ENCODE peak calls at places on chromosomes 2 and 18, in six cellular contexts. One of them, this sample, is unnamed.

GRCh38 chr2:178074123-178075005 is 1.8 kb upstream of the PDE11A start:
- DNase-seq in GM23338: no peak
- DNase-seq in H1: no peak
- DNase-seq in WTC11: no peak
- DNase-seq in HepG2: no peak
- DNase-seq in GM12878: no peak
- DNase-seq in this sample: peak

GRCh38 chr2:70541481-70542020 is 12.1 kb downstream of the TGFA start:
- DNase-seq in GM23338: peak
- DNase-seq in H1: no peak
- DNase-seq in WTC11: no peak
- DNase-seq in HepG2: no peak
- DNase-seq in GM12878: no peak
- DNase-seq in this sample: no peak

GRCh38 chr2:217186565-217187218 is 326.8 kb upstream of the TNP1 start:
- DNase-seq in GM23338: no peak
- DNase-seq in H1: no peak
- DNase-seq in WTC11: no peak
- DNase-seq in HepG2: no peak
- DNase-seq in GM12878: no peak
- DNase-seq in this sample: no peak

GRCh38 chr2:170550501-170550900 is 164.6 kb upstream of the SP5 start:
- DNase-seq in GM23338: no peak
- DNase-seq in H1: no peak
- DNase-seq in WTC11: no peak
- DNase-seq in HepG2: no peak
- DNase-seq in GM12878: no peak
- DNase-seq in this sample: no peak

GRCh38 chr18:57802166-57802868 is 798 bp downstream of the ATP8B1 start:
- DNase-seq in GM23338: peak
- DNase-seq in H1: no peak
- DNase-seq in WTC11: peak
- DNase-seq in HepG2: no peak
- DNase-seq in GM12878: no peak
- DNase-seq in this sample: no peak

GRCh38 chr2:89763581-89764485 is 1072.4 kb downstream of the RPIA start:
- DNase-seq in GM23338: no peak
- DNase-seq in H1: no peak
- DNase-seq in WTC11: no peak
- DNase-seq in HepG2: no peak
- DNase-seq in GM12878: no peak
- DNase-seq in this sample: no peak

GRCh38 chr2:173866858-173867620 is 98.1 kb downstream of the SP3 start:
- DNase-seq in GM23338: no peak
- DNase-seq in H1: no peak
- DNase-seq in WTC11: no peak
- DNase-seq in HepG2: no peak
- DNase-seq in GM12878: no peak
- DNase-seq in this sample: no peak

GRCh38 chr2:104866883-104867350 is 13.0 kb downstream of the POU3F3 start:
- DNase-seq in GM23338: peak
- DNase-seq in H1: no peak
- DNase-seq in WTC11: no peak
- DNase-seq in HepG2: no peak
- DNase-seq in GM12878: no peak
- DNase-seq in this sample: no peak

GRCh38 chr2:207122914-207123744 is 42.6 kb downstream of the KLF7 start:
- DNase-seq in GM23338: peak
- DNase-seq in H1: no peak
- DNase-seq in WTC11: no peak
- DNase-seq in HepG2: no peak
- DNase-seq in GM12878: no peak
- DNase-seq in this sample: no peak

GRCh38 chr2:204453730-204454167 is 91.5 kb upstream of the PARD3B start:
- DNase-seq in GM23338: peak
- DNase-seq in H1: no peak
- DNase-seq in WTC11: peak
- DNase-seq in HepG2: no peak
- DNase-seq in GM12878: no peak
- DNase-seq in this sample: no peak

GRCh38 chr2:177262958-177263450 is 1.5 kb downstream of the NFE2L2 start:
- DNase-seq in GM23338: no peak
- DNase-seq in H1: no peak
- DNase-seq in WTC11: no peak
- DNase-seq in HepG2: no peak
- DNase-seq in GM12878: no peak
- DNase-seq in this sample: no peak

GRCh38 chr2:37894601-37895000 is 30.5 kb upstream of the RMDN2 start:
- DNase-seq in GM23338: no peak
- DNase-seq in H1: no peak
- DNase-seq in WTC11: no peak
- DNase-seq in HepG2: no peak
- DNase-seq in GM12878: no peak
- DNase-seq in this sample: no peak

GRCh38 chr18:79796531-79797390 is 977 bp upstream of the KCNG2 start:
- DNase-seq in GM23338: peak
- DNase-seq in H1: no peak
- DNase-seq in WTC11: no peak
- DNase-seq in HepG2: no peak
- DNase-seq in GM12878: no peak
- DNase-seq in this sample: no peak

GRCh38 chr2:217433522-217433921 is 569.3 kb downstream of the TNS1 start:
- DNase-seq in GM23338: peak
- DNase-seq in H1: no peak
- DNase-seq in WTC11: peak
- DNase-seq in HepG2: no peak
- DNase-seq in GM12878: no peak
- DNase-seq in this sample: no peak

GRCh38 chr18:71442830-71443229 is 1101.3 kb downstream of the CBLN2 start:
- DNase-seq in GM23338: no peak
- DNase-seq in H1: no peak
- DNase-seq in WTC11: no peak
- DNase-seq in HepG2: no peak
- DNase-seq in GM12878: no peak
- DNase-seq in this sample: no peak

DNA sequence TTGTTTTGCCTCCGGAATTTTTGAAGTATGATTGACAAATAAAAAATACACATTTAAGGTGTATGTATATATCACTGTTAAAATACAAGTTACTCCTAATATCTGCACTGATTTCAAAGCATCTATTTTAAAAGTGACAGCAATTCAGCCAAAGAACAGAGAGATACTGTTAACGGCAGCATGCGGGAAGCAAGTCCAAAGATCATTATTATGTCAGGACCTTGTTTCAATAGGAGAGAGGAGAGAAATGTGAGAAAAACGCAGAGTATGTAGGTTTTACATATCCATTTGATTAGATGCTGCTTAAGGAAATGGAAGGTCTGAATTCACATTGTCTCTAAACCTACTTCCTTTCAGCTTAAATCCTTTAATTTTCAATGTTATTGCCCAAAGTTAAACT is 545.5 kb upstream of the SLC8A1 start:
- DNase-seq in GM23338: no peak
- DNase-seq in H1: no peak
- DNase-seq in WTC11: no peak
- DNase-seq in HepG2: peak
- DNase-seq in GM12878: no peak
- DNase-seq in this sample: no peak
- TF ChIP-seq CREB1 in GM23338: no peak
- TF ChIP-seq CREB1 in H1: no peak
- TF ChIP-seq CREB1 in WTC11: no peak
- TF ChIP-seq CREB1 in HepG2: no peak
- TF ChIP-seq CREB1 in GM12878: no peak
- TF ChIP-seq CREB1 in this sample: no peak

DNA sequence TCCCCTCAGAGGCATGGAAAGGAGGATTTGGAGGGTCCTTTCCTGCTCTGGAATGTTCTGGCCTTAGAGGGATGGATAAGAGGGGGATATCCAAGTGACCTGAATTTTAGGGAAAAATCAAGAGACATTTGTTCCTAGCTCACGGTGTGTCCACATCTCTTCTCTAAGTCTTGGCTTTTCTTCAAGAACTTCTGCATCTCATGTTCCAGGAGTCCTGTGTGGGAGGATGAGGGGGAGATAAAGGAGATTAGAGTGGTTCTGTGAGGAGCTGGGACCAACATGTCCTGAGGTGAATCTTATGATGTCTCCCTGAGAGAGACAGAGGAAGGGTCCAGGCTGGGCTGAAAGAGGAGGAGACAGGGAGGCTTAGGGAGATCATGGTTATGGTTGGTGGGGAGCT is 11.7 kb downstream of the EMX1 start:
- DNase-seq in GM23338: no peak
- DNase-seq in H1: no peak
- DNase-seq in WTC11: no peak
- DNase-seq in HepG2: no peak
- DNase-seq in GM12878: no peak
- DNase-seq in this sample: no peak
- TF ChIP-seq CREB1 in GM23338: no peak
- TF ChIP-seq CREB1 in H1: no peak
- TF ChIP-seq CREB1 in WTC11: no peak
- TF ChIP-seq CREB1 in HepG2: no peak
- TF ChIP-seq CREB1 in GM12878: no peak
- TF ChIP-seq CREB1 in this sample: no peak

GRCh38 chr18:23204589-23205235 is 69.4 kb downstream of the CABLES1 start:
- DNase-seq in GM23338: no peak
- DNase-seq in H1: no peak
- DNase-seq in WTC11: no peak
- DNase-seq in HepG2: no peak
- DNase-seq in GM12878: no peak
- DNase-seq in this sample: no peak

GRCh38 chr18:23207191-23207955 is 72.1 kb downstream of the CABLES1 start:
- DNase-seq in GM23338: peak
- DNase-seq in H1: no peak
- DNase-seq in WTC11: no peak
- DNase-seq in HepG2: peak
- DNase-seq in GM12878: no peak
- DNase-seq in this sample: peak

GRCh38 chr18:23203891-23204432 is 68.7 kb downstream of the CABLES1 start:
- DNase-seq in GM23338: no peak
- DNase-seq in H1: no peak
- DNase-seq in WTC11: no peak
- DNase-seq in HepG2: no peak
- DNase-seq in GM12878: no peak
- DNase-seq in this sample: no peak

GRCh38 chr18:23207994-23208393 is 72.7 kb downstream of the CABLES1 start:
- DNase-seq in GM23338: no peak
- DNase-seq in H1: no peak
- DNase-seq in WTC11: no peak
- DNase-seq in HepG2: no peak
- DNase-seq in GM12878: no peak
- DNase-seq in this sample: no peak

DNA sequence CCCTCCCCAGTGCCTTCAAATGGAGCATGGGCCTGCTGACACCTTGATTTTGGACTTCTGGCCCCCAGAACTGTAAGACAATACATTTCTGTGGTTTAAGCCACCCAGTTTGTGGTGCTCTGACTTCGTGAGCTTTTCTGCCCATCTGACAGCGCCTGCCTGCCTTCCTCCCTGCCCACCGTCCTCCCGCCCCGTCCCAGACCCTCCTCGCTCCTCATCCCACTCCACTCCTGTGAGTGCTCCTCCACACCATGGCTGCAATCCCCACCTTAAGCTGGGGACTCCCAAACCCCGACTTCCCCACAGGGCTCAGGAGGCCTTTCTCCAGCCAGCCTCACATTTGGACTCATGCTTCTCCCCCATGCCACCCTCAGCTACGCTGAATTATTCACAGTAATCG is 70.7 kb downstream of the CABLES1 start:
- DNase-seq in GM23338: no peak
- DNase-seq in H1: no peak
- DNase-seq in WTC11: no peak
- DNase-seq in HepG2: no peak
- DNase-seq in GM12878: no peak
- DNase-seq in this sample: no peak
- TF ChIP-seq CREB1 in GM23338: no peak
- TF ChIP-seq CREB1 in H1: no peak
- TF ChIP-seq CREB1 in WTC11: no peak
- TF ChIP-seq CREB1 in HepG2: no peak
- TF ChIP-seq CREB1 in GM12878: no peak
- TF ChIP-seq CREB1 in this sample: no peak

GRCh38 chr2:150222317-150222716 is 265.1 kb downstream of the RND3 start:
- DNase-seq in GM23338: no peak
- DNase-seq in H1: no peak
- DNase-seq in WTC11: no peak
- DNase-seq in HepG2: no peak
- DNase-seq in GM12878: no peak
- DNase-seq in this sample: no peak
- TF ChIP-seq CREB1 in GM23338: no peak
- TF ChIP-seq CREB1 in H1: no peak
- TF ChIP-seq CREB1 in WTC11: no peak
- TF ChIP-seq CREB1 in HepG2: no peak
- TF ChIP-seq CREB1 in GM12878: no peak
- TF ChIP-seq CREB1 in this sample: no peak

DNA sequence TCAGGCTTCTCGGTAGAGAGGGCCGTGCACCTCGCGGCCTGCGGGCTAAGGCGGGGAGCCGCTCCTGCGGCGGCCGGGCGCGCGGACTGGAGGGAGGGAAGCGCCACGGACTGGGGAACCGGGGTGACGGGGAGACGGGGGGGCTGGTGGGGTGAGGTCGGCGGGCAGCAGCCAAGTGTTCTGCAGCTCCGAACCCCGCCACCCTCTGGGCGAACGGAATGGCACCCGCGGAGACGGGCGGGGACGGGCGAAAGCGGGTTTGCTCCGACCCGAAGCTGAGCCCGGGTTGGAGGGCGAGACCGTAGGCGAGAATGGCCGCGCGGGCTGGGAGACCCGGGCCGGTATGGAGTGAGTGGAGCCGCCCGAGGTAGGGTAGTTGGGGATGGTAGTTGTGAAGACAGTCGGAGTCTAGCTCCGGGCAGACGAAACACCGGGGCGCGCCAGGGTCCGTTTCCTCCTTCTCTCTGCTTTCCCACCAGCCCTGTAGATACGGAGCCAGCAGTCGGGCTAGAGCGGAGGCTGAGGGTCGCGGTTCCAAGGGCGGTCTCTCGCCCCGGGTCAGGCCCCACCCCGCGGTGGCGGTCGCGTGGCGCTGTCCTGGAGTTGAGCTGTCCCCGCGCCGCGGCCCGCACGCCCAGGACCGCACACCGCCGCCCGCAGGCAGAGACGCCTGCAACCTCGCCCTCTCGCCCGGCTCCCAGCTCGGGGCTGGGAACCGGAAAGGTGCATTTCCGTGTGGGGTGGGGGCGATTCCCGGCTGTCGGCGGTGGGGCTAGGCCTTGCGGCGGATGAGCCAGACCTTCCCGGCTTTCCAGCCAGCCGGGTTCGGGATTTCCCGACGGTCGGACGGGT is 160.3 kb upstream of the SIX2 start:
- DNase-seq in GM23338: peak
- DNase-seq in H1: no peak
- DNase-seq in WTC11: peak
- DNase-seq in HepG2: no peak
- DNase-seq in GM12878: no peak
- DNase-seq in this sample: no peak
- TF ChIP-seq CREB1 in GM23338: no peak
- TF ChIP-seq CREB1 in H1: no peak
- TF ChIP-seq CREB1 in WTC11: no peak
- TF ChIP-seq CREB1 in HepG2: no peak
- TF ChIP-seq CREB1 in GM12878: no peak
- TF ChIP-seq CREB1 in this sample: no peak

GRCh38 chr18:24370120-24370519 is 27.5 kb downstream of the OSBPL1A start:
- DNase-seq in GM23338: no peak
- DNase-seq in H1: no peak
- DNase-seq in WTC11: no peak
- DNase-seq in HepG2: no peak
- DNase-seq in GM12878: no peak
- DNase-seq in this sample: no peak
- TF ChIP-seq CREB1 in GM23338: no peak
- TF ChIP-seq CREB1 in H1: no peak
- TF ChIP-seq CREB1 in WTC11: no peak
- TF ChIP-seq CREB1 in HepG2: no peak
- TF ChIP-seq CREB1 in GM12878: no peak
- TF ChIP-seq CREB1 in this sample: no peak